ENCODE peak calls at places on chromosome 18, in four cellular contexts. H is IMR-90, F is H1, O is H9. B is an unnamed sample.
A peak's percentile ranks its signal among the peaks of the same experiment; 100 is the strongest.

GRCh38 chr18:40056085-40056484 is 1898.9 kb upstream of the PIK3C3 start:
- DNase-seq in F (no peak), O (no peak), H (no peak), B (no peak)

GRCh38 chr18:9851511-9851910 is 34.3 kb upstream of the TXNDC2 start:
- DNase-seq in H (no peak), O (no peak), F (no peak), B (no peak)

GRCh38 chr18:62678847-62679535 is 36.4 kb upstream of the PHLPP1 start:
- DNase-seq in F (no peak), O (peak; percentile 33), H (no peak), B (no peak)

GRCh38 chr18:74241426-74241825 is 50.3 kb downstream of the CYB5A start:
- DNase-seq in H (no peak), O (no peak), F (no peak), B (no peak)

GRCh38 chr18:24868760-24869237 is 408.4 kb downstream of the HRH4 start:
- DNase-seq in F (no peak), H (peak; percentile 85), O (no peak), B (peak; percentile 47)

GRCh38 chr18:7885763-7886295 is 318.7 kb downstream of the PTPRM start:
- DNase-seq in O (no peak), F (no peak), H (no peak), B (no peak)

GRCh38 chr18:39455300-39455699 is 1889.7 kb upstream of the CELF4 start:
- DNase-seq in F (no peak), H (peak; percentile 66), O (no peak), B (no peak)

GRCh38 chr18:30489890-30490643 is 552.5 kb downstream of the DSC3 start:
- DNase-seq in H (no peak), O (no peak), F (no peak), B (no peak)

GRCh38 chr18:45981852-45982251 is 14.7 kb upstream of the EPG5 start:
- DNase-seq in H (no peak), F (no peak), O (no peak), B (no peak)

GRCh38 chr18:23237524-23238151 is 102.4 kb downstream of the CABLES1 start:
- DNase-seq in F (no peak), H (peak; percentile 41), O (peak; percentile 86), B (peak; percentile 91)

GRCh38 chr18:48670751-48671560 is 132.1 kb downstream of the CTIF start:
- DNase-seq in H (no peak), O (no peak), F (no peak), B (no peak)

DNA sequence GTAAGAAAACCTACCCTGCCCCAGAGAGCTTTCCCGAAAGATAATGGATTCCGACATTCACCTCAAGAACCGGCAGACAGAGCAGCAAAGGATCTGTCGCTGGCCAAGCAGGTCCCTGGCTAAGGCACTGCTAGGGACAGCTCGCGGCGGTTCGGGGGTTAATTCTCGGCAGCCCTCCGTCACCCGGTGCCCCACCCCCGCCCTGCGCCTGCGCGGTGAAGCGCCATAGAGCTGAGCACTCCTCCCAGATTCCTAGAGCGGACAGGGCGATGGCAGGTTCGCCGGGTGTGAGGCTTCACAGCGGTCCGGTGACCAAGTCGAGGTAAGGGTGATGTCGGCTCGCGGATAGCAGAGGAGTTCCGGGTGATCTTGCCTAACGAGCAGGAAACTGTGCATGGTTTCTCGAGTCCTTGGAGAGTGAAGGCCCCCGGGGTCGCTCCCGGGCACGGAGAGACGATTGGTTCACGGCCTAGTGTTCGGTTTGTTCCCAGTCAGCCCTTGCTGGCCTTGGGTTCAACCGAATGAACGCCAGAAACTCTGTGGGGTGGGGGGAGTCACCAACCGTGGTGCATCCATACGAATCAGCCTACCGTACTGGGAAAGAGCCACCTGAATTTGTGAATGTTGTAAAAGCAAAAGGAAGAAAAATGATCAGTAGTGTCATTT is at the start of gene ZSCAN30:
- DNase-seq in H (peak; percentile 94), O (peak; percentile 97), F (peak; percentile 98), B (peak; percentile 98)
- H4K5ac ChIP-seq in H (peak within 1 kb of the TSS; percentile 76), O (no peak within 1 kb of the TSS), F (peak within 1 kb of the TSS; percentile 81), B (peak within 1 kb of the TSS; percentile 9)

GRCh38 chr18:26655614-26656400 is 107.5 kb upstream of the KCTD1 start:
- DNase-seq in O (peak; percentile 74), H (peak; percentile 11), F (peak; percentile 78), B (peak; percentile 89)
- H4K5ac ChIP-seq in O (no peak overlapping the region), H (no peak overlapping the region), F (no peak overlapping the region), B (no peak overlapping the region)

DNA sequence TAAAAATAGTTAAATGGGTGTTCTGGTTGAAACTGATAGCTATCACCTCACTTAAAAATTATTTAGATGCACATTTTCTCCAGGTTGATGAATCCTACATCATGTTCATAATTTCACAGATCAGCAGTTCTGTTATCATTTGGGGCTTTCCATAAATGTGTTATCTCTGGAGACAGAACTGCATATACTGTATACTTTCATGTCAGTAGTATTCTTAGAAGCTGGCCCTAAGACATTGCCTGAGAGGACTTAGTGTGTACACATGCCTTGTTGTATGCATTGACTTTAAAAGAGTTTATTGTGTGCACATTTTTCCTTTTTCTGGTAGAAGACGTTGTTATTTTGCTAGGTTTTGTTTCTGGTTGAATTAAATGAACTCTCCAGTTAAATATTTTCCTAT is 41.0 kb downstream of the PIK3C3 start:
- DNase-seq in H (no peak), F (no peak), O (no peak), B (no peak)
- H4K5ac ChIP-seq in H (no peak overlapping the region), F (no peak overlapping the region), O (no peak overlapping the region), B (no peak overlapping the region)

GRCh38 chr18:57583297-57583835 is 3.1 kb downstream of the FECH start:
- DNase-seq in H (no peak), O (no peak), F (no peak), B (no peak)
- H4K5ac ChIP-seq in H (no peak overlapping the region), O (no peak overlapping the region), F (no peak overlapping the region), B (no peak overlapping the region)

GRCh38 chr18:41312241-41312590 is 642.8 kb upstream of the PIK3C3 start:
- DNase-seq in O (no peak), H (no peak), F (no peak), B (no peak)

GRCh38 chr18:41315134-41315533 is 639.9 kb upstream of the PIK3C3 start:
- DNase-seq in O (no peak), F (no peak), H (no peak), B (no peak)

GRCh38 chr18:41311571-41312240 is 643.3 kb upstream of the PIK3C3 start:
- DNase-seq in H (no peak), F (no peak), O (peak; percentile 29), B (peak; percentile 17)
- H4K5ac ChIP-seq in H (no peak overlapping the region), F (peak overlapping the region; percentile 95), O (no peak overlapping the region), B (no peak overlapping the region)

DNA sequence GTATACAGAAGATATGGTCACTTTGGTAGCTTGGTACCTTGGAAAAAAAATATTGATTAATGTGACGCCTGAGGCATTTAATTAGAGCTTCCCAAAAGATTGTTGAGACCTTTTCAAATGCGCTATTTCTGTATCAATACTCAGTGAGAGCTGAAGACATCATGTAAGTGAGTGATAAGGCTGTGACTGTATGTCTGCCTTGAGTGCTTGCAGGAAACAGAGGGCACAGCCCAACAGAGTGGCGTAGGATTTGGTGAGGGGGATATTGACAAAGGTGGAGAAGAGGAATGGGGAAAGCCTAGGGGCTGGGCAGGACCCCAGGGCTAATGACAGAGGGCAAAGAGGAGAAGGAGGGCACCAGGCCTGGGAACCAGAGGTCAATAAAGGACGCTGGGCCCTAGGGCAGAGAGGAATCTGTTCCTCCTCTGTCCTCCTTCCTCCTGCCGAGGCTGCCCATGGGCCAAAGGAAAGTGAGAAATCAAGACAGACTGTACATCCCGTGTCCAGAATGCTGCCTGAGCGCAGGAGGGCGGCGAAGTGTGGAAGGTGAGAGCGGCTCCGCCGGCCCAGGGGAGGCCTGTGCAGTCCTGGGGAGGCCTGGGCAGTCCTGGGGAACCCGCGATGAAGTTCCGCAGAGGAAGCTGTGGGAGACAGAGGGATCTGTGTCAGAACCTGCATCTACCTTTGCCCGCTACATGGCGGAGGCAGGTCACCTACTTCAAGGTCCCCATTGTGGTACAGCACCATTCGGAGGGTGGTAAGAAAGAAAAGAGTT is 228.6 kb upstream of the PIEZO2 start:
- DNase-seq in H (no peak), O (no peak), F (no peak), B (no peak)
- H4K5ac ChIP-seq in H (no peak overlapping the region), O (no peak overlapping the region), F (no peak overlapping the region), B (no peak overlapping the region)

GRCh38 chr18:49890041-49890440 is 76.7 kb upstream of the ACAA2 start:
- DNase-seq in F (no peak), H (no peak), O (no peak), B (peak; percentile 64)
- H4K5ac ChIP-seq in F (no peak overlapping the region), H (no peak overlapping the region), O (no peak overlapping the region), B (no peak overlapping the region)

B was measured in mesendoderm.